ENCODE peak calls at places on chromosomes 1 and 21, in four cellular contexts. A is HCT116, S is IMR-90, H is endothelial cell of umbilical vein. U is an unnamed sample.

GRCh38 chr21:44523567-44524181 is 16.3 kb downstream of the KRTAP10-1 start:
- DNase-seq in H (no peak), A (no peak), S (no peak), U (no peak)

GRCh38 chr1:22500476-22500875 is 48.8 kb downstream of the ZBTB40 start:
- DNase-seq in H (peak; percentile 97), A (peak; percentile 2), S (peak; percentile 59), U (no peak)

GRCh38 chr1:223338811-223339746 is 24.9 kb downstream of the SUSD4 start:
- DNase-seq in S (peak; percentile 41), A (no peak), H (no peak), U (no peak)

GRCh38 chr1:27284425-27285287 is 37.3 kb upstream of the TMEM222 start:
- DNase-seq in H (peak; percentile 74), S (peak; percentile 76), A (peak; percentile 45), U (peak; percentile 80)

GRCh38 chr1:115258302-115258866 is 79.7 kb downstream of the NGF start:
- DNase-seq in A (peak; percentile 2), H (no peak), S (peak; percentile 80), U (no peak)

GRCh38 chr1:67489643-67490042 is 59.4 kb upstream of the SERBP1 start:
- DNase-seq in H (peak; percentile 58), A (peak; percentile 13), S (peak; percentile 15), U (no peak)

GRCh38 chr1:153790996-153791855 is 16.0 kb downstream of the SLC27A3 start:
- DNase-seq in H (no peak), A (no peak), S (peak; percentile 94), U (no peak)

GRCh38 chr1:72623299-72623708 is 341.0 kb upstream of the NEGR1 start:
- DNase-seq in S (peak; percentile 31), A (no peak), H (peak; percentile 70), U (peak; percentile 2)

GRCh38 chr21:38272215-38272614 is 15.4 kb downstream of the KCNJ15 start:
- DNase-seq in H (no peak), A (no peak), S (no peak), U (no peak)

GRCh38 chr1:20361805-20362381 is 71.2 kb downstream of the VWA5B1 start:
- DNase-seq in A (peak; percentile 42), H (peak; percentile 45), S (peak; percentile 37), U (peak; percentile 80)

GRCh38 chr1:94095112-94095637 is 25.8 kb downstream of the ABCA4 start:
- DNase-seq in A (no peak), S (peak; percentile 95), H (peak; percentile 97), U (no peak)

GRCh38 chr21:29245104-29245643 is 53.5 kb upstream of the BACH1 start:
- DNase-seq in A (no peak), S (peak; percentile 61), H (no peak), U (no peak)

GRCh38 chr1:89685461-89685860 is 52.5 kb downstream of the LRRC8C start:
- DNase-seq in H (no peak), S (no peak), A (no peak), U (no peak)

GRCh38 chr1:168343566-168343965 is 62.9 kb downstream of the TBX19 start:
- DNase-seq in A (no peak), S (no peak), H (no peak), U (no peak)

GRCh38 chr1:27145934-27146354 is 9.0 kb downstream of the SLC9A1 start:
- DNase-seq in S (peak; percentile 94), H (no peak), A (no peak), U (peak; percentile 87)

GRCh38 chr21:36297938-36298572 is 21.9 kb upstream of the MORC3 start:
- DNase-seq in S (peak; percentile 15), H (no peak), A (no peak), U (no peak)

GRCh38 chr1:212794561-212795014 is 2.9 kb downstream of the TATDN3 start:
- DNase-seq in H (peak; percentile 28), A (no peak), S (no peak), U (no peak)
- TF ChIP-seq POLR2A in H (no peak), A (no peak), S (no peak), U (no peak)

GRCh38 chr1:59199734-59200376 is 97.0 kb upstream of the FGGY start:
- DNase-seq in S (no peak), H (no peak), A (no peak), U (no peak)
- TF ChIP-seq POLR2A in S (no peak), H (no peak), A (no peak), U (no peak)

GRCh38 chr1:6199298-6200187 is at the start of gene RPL22:
- DNase-seq in A (peak; percentile 98), S (peak; percentile 99), H (peak; percentile 98), U (peak; percentile 81)
- TF ChIP-seq POLR2A in A (peak; percentile 67), S (peak; percentile 86), H (peak; percentile 85), U (peak; percentile 62)

GRCh38 chr1:69167876-69168275 is 399.8 kb upstream of the LRRC7 start:
- DNase-seq in H (no peak), A (no peak), S (no peak), U (no peak)
- TF ChIP-seq POLR2A in H (no peak), A (no peak), S (no peak), U (no peak)

GRCh38 chr1:205739348-205740160 is 10.4 kb downstream of the NUCKS1 start:
- DNase-seq in A (no peak), S (peak; percentile 94), H (no peak), U (no peak)

GRCh38 chr1:205744403-205744802 is 5.6 kb downstream of the NUCKS1 start:
- DNase-seq in S (no peak), H (no peak), A (no peak), U (no peak)

GRCh38 chr1:205741681-205742080 is 8.3 kb downstream of the NUCKS1 start:
- DNase-seq in H (no peak), A (no peak), S (no peak), U (no peak)

GRCh38 chr1:205746757-205747412 is 3.1 kb downstream of the NUCKS1 start:
- DNase-seq in S (no peak), A (no peak), H (peak; percentile 38), U (no peak)

DNA sequence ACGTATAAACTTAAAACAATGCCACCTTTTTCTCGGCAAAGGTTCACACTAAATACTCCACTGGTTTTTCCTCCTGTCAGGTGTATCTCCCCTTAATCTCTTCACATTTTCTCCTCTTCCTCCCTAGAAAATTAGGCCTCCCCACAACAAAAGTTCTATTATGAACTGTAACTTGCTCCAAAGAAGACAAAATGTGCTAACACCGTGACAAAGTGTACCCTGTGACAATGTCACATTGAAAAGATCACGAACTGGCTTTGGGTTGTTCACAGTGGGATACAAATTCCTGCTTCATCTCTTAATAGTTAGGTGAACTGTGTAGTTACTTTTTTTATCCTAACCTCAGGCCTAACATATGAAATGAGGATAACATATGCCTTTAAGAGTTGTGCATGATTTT is 6.0 kb downstream of the NUCKS1 start:
- DNase-seq in H (no peak), S (no peak), A (no peak), U (no peak)
- TF ChIP-seq POLR2A in H (no peak), S (no peak), A (no peak), U (no peak)

GRCh38 chr1:32180186-32181060 is 948 bp downstream of the TXLNA start:
- DNase-seq in H (no peak), A (no peak), S (peak; percentile 59), U (peak; percentile 63)
- TF ChIP-seq POLR2A in H (no peak), A (no peak), S (no peak), U (no peak)